ENCODE peak calls at places on chromosomes 7 and 10, in eight cellular contexts. One of them, this sample, is unnamed.

GRCh38 chr7:80387634-80388033 is 124.2 kb downstream of the GNAT3 start:
- DNase-seq in heart right ventricle: no peak
- DNase-seq in heart left ventricle: no peak
- DNase-seq in pancreas: no peak
- DNase-seq in transverse colon: no peak
- DNase-seq in GM23338: peak; percentile 17
- DNase-seq in uterus: no peak
- DNase-seq in fibroblast of lung: peak; percentile 12
- DNase-seq in this sample: no peak

GRCh38 chr10:44743539-44743938 is 167.6 kb upstream of the TMEM72 start:
- DNase-seq in heart right ventricle: no peak
- DNase-seq in heart left ventricle: no peak
- DNase-seq in pancreas: no peak
- DNase-seq in transverse colon: no peak
- DNase-seq in GM23338: no peak
- DNase-seq in uterus: no peak
- DNase-seq in fibroblast of lung: no peak
- DNase-seq in this sample: no peak

GRCh38 chr10:94785211-94785610 is 22.7 kb downstream of the CYP2C19 start:
- DNase-seq in heart right ventricle: no peak
- DNase-seq in heart left ventricle: no peak
- DNase-seq in pancreas: no peak
- DNase-seq in transverse colon: no peak
- DNase-seq in GM23338: no peak
- DNase-seq in uterus: no peak
- DNase-seq in fibroblast of lung: no peak
- DNase-seq in this sample: no peak

GRCh38 chr7:37484460-37485063 is 35.9 kb upstream of the ELMO1 start:
- DNase-seq in heart right ventricle: no peak
- DNase-seq in heart left ventricle: no peak
- DNase-seq in pancreas: no peak
- DNase-seq in transverse colon: no peak
- DNase-seq in GM23338: no peak
- DNase-seq in uterus: no peak
- DNase-seq in fibroblast of lung: no peak
- DNase-seq in this sample: no peak

GRCh38 chr7:91718071-91718470 is 162.4 kb downstream of the MTERF1 start:
- DNase-seq in heart right ventricle: no peak
- DNase-seq in heart left ventricle: no peak
- DNase-seq in pancreas: no peak
- DNase-seq in transverse colon: no peak
- DNase-seq in GM23338: no peak
- DNase-seq in uterus: no peak
- DNase-seq in fibroblast of lung: no peak
- DNase-seq in this sample: no peak

GRCh38 chr10:112280205-112280921 is 2.8 kb upstream of the TECTB start:
- DNase-seq in heart right ventricle: no peak
- DNase-seq in heart left ventricle: no peak
- DNase-seq in pancreas: no peak
- DNase-seq in transverse colon: no peak
- DNase-seq in GM23338: no peak
- DNase-seq in uterus: no peak
- DNase-seq in fibroblast of lung: no peak
- DNase-seq in this sample: no peak

GRCh38 chr7:142581341-142581740 is 167.9 kb upstream of the PRSS1 start:
- DNase-seq in heart right ventricle: no peak
- DNase-seq in heart left ventricle: no peak
- DNase-seq in pancreas: no peak
- DNase-seq in transverse colon: no peak
- DNase-seq in GM23338: no peak
- DNase-seq in uterus: no peak
- DNase-seq in fibroblast of lung: no peak
- DNase-seq in this sample: no peak

GRCh38 chr7:53596230-53596629 is 560.8 kb downstream of the POM121L12 start:
- DNase-seq in heart right ventricle: no peak
- DNase-seq in heart left ventricle: no peak
- DNase-seq in pancreas: no peak
- DNase-seq in transverse colon: no peak
- DNase-seq in GM23338: peak; percentile 47
- DNase-seq in uterus: no peak
- DNase-seq in fibroblast of lung: no peak
- DNase-seq in this sample: no peak

GRCh38 chr10:24176658-24177057 is 32.3 kb upstream of the KIAA1217 start:
- DNase-seq in heart right ventricle: no peak
- DNase-seq in heart left ventricle: no peak
- DNase-seq in pancreas: no peak
- DNase-seq in transverse colon: no peak
- DNase-seq in GM23338: no peak
- DNase-seq in uterus: no peak
- DNase-seq in fibroblast of lung: no peak
- DNase-seq in this sample: no peak

GRCh38 chr7:123410273-123410928 is 124.0 kb downstream of the IQUB start:
- DNase-seq in heart right ventricle: no peak
- DNase-seq in heart left ventricle: peak; percentile 44
- DNase-seq in pancreas: peak; percentile 18
- DNase-seq in transverse colon: no peak
- DNase-seq in GM23338: no peak
- DNase-seq in uterus: peak; percentile 27
- DNase-seq in fibroblast of lung: peak; percentile 74
- DNase-seq in this sample: peak; percentile 22

GRCh38 chr10:73838827-73839226 is 27.4 kb upstream of the NDST2 start:
- DNase-seq in heart right ventricle: no peak
- DNase-seq in heart left ventricle: no peak
- DNase-seq in pancreas: no peak
- DNase-seq in transverse colon: no peak
- DNase-seq in GM23338: no peak
- DNase-seq in uterus: no peak
- DNase-seq in fibroblast of lung: peak; percentile 52
- DNase-seq in this sample: no peak
- H3K36me3 ChIP-seq in heart right ventricle: peaks cover 90% of the 10 kb centered on the region
- H3K36me3 ChIP-seq in heart left ventricle: peaks cover 82% of the 10 kb centered on the region
- H3K36me3 ChIP-seq in pancreas: no peaks in the 10 kb centered on the region
- H3K36me3 ChIP-seq in transverse colon: no peaks in the 10 kb centered on the region
- H3K36me3 ChIP-seq in GM23338: peaks cover 11% of the 10 kb centered on the region
- H3K36me3 ChIP-seq in uterus: no peaks in the 10 kb centered on the region
- H3K36me3 ChIP-seq in fibroblast of lung: peaks cover 12% of the 10 kb centered on the region
- H3K36me3 ChIP-seq in this sample: peaks cover 65% of the 10 kb centered on the region

DNA sequence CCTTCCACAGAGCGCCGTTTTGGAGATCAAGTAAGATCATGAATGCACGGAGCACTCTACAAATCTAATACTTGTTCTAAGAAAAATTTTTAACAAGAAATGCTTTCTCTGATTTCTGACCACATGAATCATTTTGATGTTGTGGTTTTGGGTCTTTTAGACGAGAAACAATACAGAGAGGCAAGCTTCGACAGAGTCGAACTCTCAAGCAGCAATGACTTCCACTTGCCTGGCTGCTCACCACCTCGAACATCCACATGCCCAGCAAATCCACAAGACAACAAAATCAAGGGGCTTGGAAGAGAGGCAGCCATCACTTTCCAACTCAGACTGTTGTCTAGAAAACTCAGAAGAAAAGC is 69.4 kb upstream of the GSDME start:
- DNase-seq in heart right ventricle: no peak
- DNase-seq in heart left ventricle: no peak
- DNase-seq in pancreas: no peak
- DNase-seq in transverse colon: no peak
- DNase-seq in GM23338: no peak
- DNase-seq in uterus: no peak
- DNase-seq in fibroblast of lung: no peak
- DNase-seq in this sample: no peak
- H3K36me3 ChIP-seq in heart right ventricle: peaks cover 16% of the 10 kb centered on the region
- H3K36me3 ChIP-seq in heart left ventricle: no peaks in the 10 kb centered on the region
- H3K36me3 ChIP-seq in pancreas: no peaks in the 10 kb centered on the region
- H3K36me3 ChIP-seq in transverse colon: no peaks in the 10 kb centered on the region
- H3K36me3 ChIP-seq in GM23338: no peaks in the 10 kb centered on the region
- H3K36me3 ChIP-seq in uterus: no peaks in the 10 kb centered on the region
- H3K36me3 ChIP-seq in fibroblast of lung: peaks cover 4% of the 10 kb centered on the region
- H3K36me3 ChIP-seq in this sample: no peaks in the 10 kb centered on the region

DNA sequence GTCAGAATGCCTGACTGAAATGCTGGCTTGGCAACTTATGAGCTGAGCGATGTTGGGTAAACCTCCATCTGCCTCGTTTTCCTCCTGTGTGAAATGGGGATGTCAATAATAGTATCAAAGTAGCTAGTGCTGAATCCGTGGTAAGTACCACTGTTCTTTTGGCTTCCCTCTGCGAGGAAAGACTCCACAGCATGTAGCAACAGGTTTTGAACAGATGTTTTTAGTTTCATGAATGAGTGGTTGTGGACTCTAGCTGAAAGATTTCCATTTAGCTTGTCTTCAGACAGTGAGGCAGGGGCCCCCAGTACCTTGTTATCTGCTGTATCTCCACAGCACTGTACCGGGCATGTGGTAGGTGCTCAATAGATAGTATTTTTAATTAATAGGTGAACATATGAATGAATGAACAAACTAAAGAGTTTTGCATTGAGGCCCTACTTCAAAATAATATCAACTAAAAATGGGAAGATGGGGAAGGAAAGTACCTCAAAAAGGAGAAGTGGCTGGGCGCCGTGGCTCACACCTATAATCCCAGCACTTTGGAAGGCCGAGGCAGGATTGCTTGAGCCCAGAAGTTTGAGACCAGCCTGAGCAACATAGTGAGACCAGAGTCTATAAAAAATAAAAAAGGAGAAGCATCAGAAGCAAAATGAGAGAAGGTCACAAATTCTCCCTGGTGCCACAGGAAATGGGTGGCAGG is 5.6 kb upstream of the DLG5 start:
- DNase-seq in heart right ventricle: no peak
- DNase-seq in heart left ventricle: no peak
- DNase-seq in pancreas: no peak
- DNase-seq in transverse colon: no peak
- DNase-seq in GM23338: no peak
- DNase-seq in uterus: no peak
- DNase-seq in fibroblast of lung: no peak
- DNase-seq in this sample: no peak
- H3K36me3 ChIP-seq in heart right ventricle: no peaks in the 10 kb centered on the region
- H3K36me3 ChIP-seq in heart left ventricle: no peaks in the 10 kb centered on the region
- H3K36me3 ChIP-seq in pancreas: no peaks in the 10 kb centered on the region
- H3K36me3 ChIP-seq in transverse colon: no peaks in the 10 kb centered on the region
- H3K36me3 ChIP-seq in GM23338: no peaks in the 10 kb centered on the region
- H3K36me3 ChIP-seq in uterus: no peaks in the 10 kb centered on the region
- H3K36me3 ChIP-seq in fibroblast of lung: no peaks in the 10 kb centered on the region
- H3K36me3 ChIP-seq in this sample: no peaks in the 10 kb centered on the region

GRCh38 chr7:138515001-138515528 is 55.0 kb downstream of the TRIM24 start:
- DNase-seq in heart right ventricle: no peak
- DNase-seq in heart left ventricle: no peak
- DNase-seq in pancreas: no peak
- DNase-seq in transverse colon: no peak
- DNase-seq in GM23338: no peak
- DNase-seq in uterus: no peak
- DNase-seq in fibroblast of lung: no peak
- DNase-seq in this sample: no peak
- H3K36me3 ChIP-seq in heart right ventricle: peaks cover 65% of the 10 kb centered on the region
- H3K36me3 ChIP-seq in heart left ventricle: peaks cover 37% of the 10 kb centered on the region
- H3K36me3 ChIP-seq in pancreas: peaks cover 4% of the 10 kb centered on the region
- H3K36me3 ChIP-seq in transverse colon: no peaks in the 10 kb centered on the region
- H3K36me3 ChIP-seq in GM23338: peaks cover 63% of the 10 kb centered on the region
- H3K36me3 ChIP-seq in uterus: no peaks in the 10 kb centered on the region
- H3K36me3 ChIP-seq in fibroblast of lung: no peaks in the 10 kb centered on the region
- H3K36me3 ChIP-seq in this sample: peaks cover 51% of the 10 kb centered on the region

GRCh38 chr10:123580426-123580825 is 85.7 kb upstream of the GPR26 start:
- DNase-seq in heart right ventricle: no peak
- DNase-seq in heart left ventricle: no peak
- DNase-seq in pancreas: no peak
- DNase-seq in transverse colon: no peak
- DNase-seq in GM23338: no peak
- DNase-seq in uterus: no peak
- DNase-seq in fibroblast of lung: no peak
- DNase-seq in this sample: no peak

GRCh38 chr10:123581656-123582055 is 84.5 kb upstream of the GPR26 start:
- DNase-seq in heart right ventricle: no peak
- DNase-seq in heart left ventricle: no peak
- DNase-seq in pancreas: no peak
- DNase-seq in transverse colon: no peak
- DNase-seq in GM23338: no peak
- DNase-seq in uterus: no peak
- DNase-seq in fibroblast of lung: no peak
- DNase-seq in this sample: no peak

GRCh38 chr10:123583639-123584418 is 82.3 kb upstream of the GPR26 start:
- DNase-seq in heart right ventricle: peak; percentile 79
- DNase-seq in heart left ventricle: peak; percentile 76
- DNase-seq in pancreas: peak; percentile 79
- DNase-seq in transverse colon: peak; percentile 84
- DNase-seq in GM23338: peak; percentile 97
- DNase-seq in uterus: peak; percentile 80
- DNase-seq in fibroblast of lung: peak; percentile 48
- DNase-seq in this sample: peak; percentile 66

GRCh38 chr10:123584419-123584775 is 81.8 kb upstream of the GPR26 start:
- DNase-seq in heart right ventricle: no peak
- DNase-seq in heart left ventricle: no peak
- DNase-seq in pancreas: no peak
- DNase-seq in transverse colon: no peak
- DNase-seq in GM23338: no peak
- DNase-seq in uterus: no peak
- DNase-seq in fibroblast of lung: no peak
- DNase-seq in this sample: no peak

DNA sequence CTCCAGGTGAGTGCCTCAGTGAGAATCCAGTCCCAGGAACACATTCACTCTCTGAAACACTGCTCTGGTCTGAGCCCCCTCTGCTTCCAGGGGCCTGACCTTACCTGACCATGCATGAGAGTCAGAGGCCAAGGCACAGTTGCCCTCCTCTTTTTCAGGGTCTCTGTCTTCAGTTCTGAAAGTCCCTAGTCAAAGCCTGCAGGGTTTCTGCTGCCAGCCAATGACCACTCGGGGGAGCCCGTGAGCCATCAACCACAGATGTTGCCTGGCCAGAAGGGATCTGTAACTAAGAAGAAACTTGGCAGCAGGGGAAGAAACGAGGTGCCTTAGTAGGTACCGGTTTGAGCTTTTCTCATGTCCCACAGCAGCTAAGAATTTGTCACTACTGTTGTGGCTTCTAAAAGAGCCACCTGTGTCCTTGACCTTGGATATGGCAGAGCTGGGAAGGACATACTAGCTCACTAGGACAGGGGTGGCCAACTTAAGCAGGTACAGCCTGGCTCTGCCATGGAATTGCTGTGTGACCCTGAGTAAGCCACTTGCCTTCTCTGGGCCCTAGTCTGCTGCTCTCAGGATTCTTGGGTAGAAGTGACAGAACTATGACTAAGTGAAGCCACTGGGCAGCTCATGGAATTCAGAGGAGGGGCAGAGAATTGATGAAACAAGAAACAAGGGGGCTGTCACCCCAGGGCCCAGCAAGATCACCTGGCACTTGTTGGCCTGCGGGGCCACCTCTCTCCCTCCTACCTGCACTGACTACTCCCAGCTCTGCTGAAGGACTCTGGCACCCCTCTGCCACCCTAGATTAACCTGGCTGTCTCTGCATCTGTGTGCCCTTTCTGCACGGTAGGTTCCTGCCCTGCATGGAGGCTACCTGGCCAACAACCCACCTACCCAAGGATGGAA is 83.8 kb upstream of the GPR26 start:
- DNase-seq in heart right ventricle: peak; percentile 73
- DNase-seq in heart left ventricle: peak; percentile 75
- DNase-seq in pancreas: peak; percentile 55
- DNase-seq in transverse colon: peak; percentile 79
- DNase-seq in GM23338: peak; percentile 90
- DNase-seq in uterus: peak; percentile 71
- DNase-seq in fibroblast of lung: peak; percentile 61
- DNase-seq in this sample: peak; percentile 67
- H3K36me3 ChIP-seq in heart right ventricle: no peaks in the 10 kb centered on the region
- H3K36me3 ChIP-seq in heart left ventricle: no peaks in the 10 kb centered on the region
- H3K36me3 ChIP-seq in pancreas: no peaks in the 10 kb centered on the region
- H3K36me3 ChIP-seq in transverse colon: no peaks in the 10 kb centered on the region
- H3K36me3 ChIP-seq in GM23338: no peaks in the 10 kb centered on the region
- H3K36me3 ChIP-seq in uterus: no peaks in the 10 kb centered on the region
- H3K36me3 ChIP-seq in fibroblast of lung: no peaks in the 10 kb centered on the region
- H3K36me3 ChIP-seq in this sample: no peaks in the 10 kb centered on the region

GRCh38 chr7:1536105-1536767 is 5.7 kb downstream of the MAFK start:
- DNase-seq in heart right ventricle: peak; percentile 23
- DNase-seq in heart left ventricle: peak; percentile 40
- DNase-seq in pancreas: peak; percentile 26
- DNase-seq in transverse colon: no peak
- DNase-seq in GM23338: peak; percentile 12
- DNase-seq in uterus: peak; percentile 21
- DNase-seq in fibroblast of lung: no peak
- DNase-seq in this sample: no peak
- H3K36me3 ChIP-seq in heart right ventricle: peaks cover 47% of the 10 kb centered on the region
- H3K36me3 ChIP-seq in heart left ventricle: peaks cover 38% of the 10 kb centered on the region
- H3K36me3 ChIP-seq in pancreas: peaks cover 12% of the 10 kb centered on the region
- H3K36me3 ChIP-seq in transverse colon: no peaks in the 10 kb centered on the region
- H3K36me3 ChIP-seq in GM23338: no peaks in the 10 kb centered on the region
- H3K36me3 ChIP-seq in uterus: no peaks in the 10 kb centered on the region
- H3K36me3 ChIP-seq in fibroblast of lung: peaks cover 26% of the 10 kb centered on the region
- H3K36me3 ChIP-seq in this sample: peaks cover 22% of the 10 kb centered on the region

This sample was measured in left ventricle myocardium inferior.